ENCODE peak calls at places on chromosomes 2 and 18, in ten cellular contexts. R, S, J, I, X, Z, K, N, W and D are unnamed samples. For H3K4me1, the result is how much of the 10 kb centered on the place peaks cover.

GRCh38 chr2:11073251-11073650 is 82.0 kb upstream of the SLC66A3 start:
- DNase-seq in R (no peak), S (no peak), J (peak), I (peak), X (peak), Z (no peak), K (no peak), N (peak), W (no peak), D (no peak)

GRCh38 chr2:240752209-240752608 is 60.5 kb downstream of the AQP12A start:
- DNase-seq in R (no peak), S (no peak), J (no peak), I (no peak), X (no peak), Z (no peak), K (no peak), N (no peak), W (no peak), D (no peak)

GRCh38 chr18:2180586-2180985 is 390.7 kb downstream of the METTL4 start:
- DNase-seq in R (no peak), S (no peak), J (no peak), I (peak), X (no peak), Z (no peak), K (no peak), N (no peak), W (no peak), D (no peak)

GRCh38 chr18:49920731-49921130 is 107.4 kb upstream of the ACAA2 start:
- DNase-seq in R (no peak), S (no peak), J (no peak), I (no peak), X (no peak), Z (no peak), K (no peak), N (no peak), W (no peak), D (no peak)

GRCh38 chr2:200603972-200604371 is 18.2 kb downstream of the AOX1 start:
- DNase-seq in R (no peak), S (no peak), J (no peak), I (no peak), X (peak), Z (no peak), K (no peak), N (peak), W (no peak), D (no peak)

GRCh38 chr2:19358242-19359020 is at the start of gene OSR1:
- DNase-seq in R (peak), S (peak), J (peak), I (no peak), X (peak), Z (no peak), K (no peak), N (peak), W (peak), D (no peak)

GRCh38 chr2:168916329-168916672 is 15.2 kb downstream of the G6PC2 start:
- DNase-seq in R (no peak), S (no peak), J (no peak), I (no peak), X (no peak), Z (no peak), K (no peak), N (no peak), W (no peak), D (no peak)

GRCh38 chr18:48666613-48667012 is 127.8 kb downstream of the CTIF start:
- DNase-seq in R (no peak), S (no peak), J (no peak), I (no peak), X (no peak), Z (no peak), K (no peak), N (no peak), W (no peak), D (no peak)

GRCh38 chr2:233428438-233428837 is 74.1 kb downstream of the DGKD start:
- DNase-seq in R (no peak), S (no peak), J (no peak), I (no peak), X (no peak), Z (no peak), K (no peak), N (no peak), W (peak), D (no peak)

GRCh38 chr2:141728142-141728541 is 402.7 kb downstream of the LRP1B start:
- DNase-seq in R (no peak), S (no peak), J (no peak), I (no peak), X (no peak), Z (no peak), K (no peak), N (no peak), W (no peak), D (no peak)

GRCh38 chr2:44367591-44367990 is 5.8 kb downstream of the CAMKMT start:
- DNase-seq in R (no peak), S (no peak), J (no peak), I (no peak), X (no peak), Z (no peak), K (no peak), N (no peak), W (no peak), D (no peak)

GRCh38 chr2:237673130-237673921 is 45.9 kb downstream of the LRRFIP1 start:
- DNase-seq in R (peak), S (peak), J (peak), I (peak), X (no peak), Z (no peak), K (no peak), N (peak), W (peak), D (peak)

GRCh38 chr18:62460851-62461300 is 61.9 kb upstream of the ZCCHC2 start:
- DNase-seq in R (peak), S (no peak), J (no peak), I (no peak), X (no peak), Z (no peak), K (no peak), N (peak), W (peak), D (no peak)

GRCh38 chr2:183951636-183952035 is 646.7 kb upstream of the ZNF804A start:
- DNase-seq in R (no peak), S (no peak), J (no peak), I (no peak), X (no peak), Z (no peak), K (no peak), N (peak), W (no peak), D (no peak)

GRCh38 chr2:172085460-172086159 is at the start of gene DLX1:
- DNase-seq in R (no peak), S (peak), J (no peak), I (peak), X (no peak), Z (no peak), K (no peak), N (no peak), W (no peak), D (no peak)

GRCh38 chr2:142100967-142101366 is 29.8 kb downstream of the LRP1B start:
- DNase-seq in R (no peak), S (no peak), J (no peak), I (no peak), X (no peak), Z (no peak), K (no peak), N (no peak), W (no peak), D (no peak)

GRCh38 chr2:168686485-168687191 is 115.8 kb upstream of the NOSTRIN start:
- DNase-seq in R (no peak), S (no peak), J (no peak), I (no peak), X (no peak), Z (no peak), K (no peak), N (no peak), W (no peak), D (no peak)

GRCh38 chr2:206256711-206257110 is 17.8 kb upstream of the ZDBF2 start:
- DNase-seq in R (no peak), S (no peak), J (no peak), I (no peak), X (peak), Z (no peak), K (no peak), N (no peak), W (no peak), D (no peak)
- H3K4me1 ChIP-seq in R (under half), S (under half), J (under half), I (under half), X (under half), Z (under half), K (under half), N (under half), W (under half), D (under half)

GRCh38 chr18:8707946-8708345 is 2.6 kb downstream of the MTCL1 start:
- DNase-seq in R (no peak), S (no peak), J (no peak), I (no peak), X (no peak), Z (no peak), K (no peak), N (peak), W (no peak), D (no peak)

GRCh38 chr18:8706545-8706980 is 1.2 kb downstream of the MTCL1 start:
- DNase-seq in R (no peak), S (peak), J (no peak), I (no peak), X (no peak), Z (no peak), K (no peak), N (no peak), W (no peak), D (no peak)

GRCh38 chr18:8708670-8709069 is 3.3 kb downstream of the MTCL1 start:
- DNase-seq in R (no peak), S (no peak), J (no peak), I (no peak), X (no peak), Z (no peak), K (no peak), N (no peak), W (no peak), D (no peak)

GRCh38 chr18:8705941-8706544 is 687 bp downstream of the MTCL1 start:
- DNase-seq in R (no peak), S (peak), J (no peak), I (no peak), X (peak), Z (no peak), K (no peak), N (no peak), W (no peak), D (peak)

DNA sequence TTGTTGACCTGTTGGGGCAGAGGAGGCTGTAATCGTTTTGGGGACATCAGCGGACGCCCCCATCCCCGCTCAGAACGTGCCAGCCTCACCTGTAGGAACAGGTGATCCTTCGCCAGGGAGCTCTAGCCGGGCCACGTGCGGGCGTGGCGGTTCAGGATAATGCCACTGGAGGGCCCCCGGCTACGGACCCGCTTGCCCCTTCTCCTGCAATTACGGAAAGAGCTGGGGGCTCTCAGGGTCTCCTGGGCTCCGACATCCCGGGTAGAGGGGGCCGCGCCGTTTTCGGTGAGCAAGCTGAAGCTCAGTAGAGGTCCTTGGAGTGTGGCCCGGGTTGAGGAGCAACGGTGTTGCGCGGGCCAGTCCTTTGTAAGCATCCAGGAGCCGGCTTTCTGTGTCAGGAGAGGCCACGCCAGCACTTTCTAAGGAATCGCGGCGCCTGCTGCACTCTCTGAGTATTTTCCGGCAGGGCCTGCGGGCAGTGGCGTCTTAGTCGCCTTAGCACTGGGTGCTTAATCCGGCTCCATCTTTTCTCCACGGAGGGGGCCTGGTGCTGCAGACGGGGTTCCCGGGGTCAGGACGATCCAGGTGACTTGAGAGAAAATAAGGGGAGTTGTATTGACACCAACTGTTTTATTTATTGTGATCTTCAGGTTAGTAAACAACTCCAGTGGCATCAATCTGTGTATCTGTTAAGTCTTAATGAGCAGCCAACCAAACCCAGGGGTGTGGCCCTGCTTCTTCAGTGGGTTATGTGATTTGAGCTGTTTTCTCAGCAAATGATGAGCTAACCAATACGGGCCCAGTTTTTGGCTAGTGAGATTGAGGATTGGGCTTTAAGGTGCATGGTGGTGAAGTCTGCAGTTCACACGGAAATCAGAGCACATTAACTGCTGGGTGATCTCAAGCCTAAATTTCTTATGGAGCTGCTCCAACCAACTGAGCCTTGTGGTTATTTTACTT is 1.9 kb downstream of the MTCL1 start:
- DNase-seq in R (no peak), S (peak), J (no peak), I (no peak), X (peak), Z (no peak), K (no peak), N (peak), W (no peak), D (peak)
- TF ChIP-seq CTCF in R (no peak), S (no peak), J (no peak), I (no peak), X (peak), Z (no peak), K (no peak), N (no peak), W (no peak), D (no peak)

GRCh38 chr2:136116813-136117390 is 1.0 kb downstream of the CXCR4 start:
- DNase-seq in R (peak), S (peak), J (peak), I (no peak), X (no peak), Z (no peak), K (no peak), N (peak), W (no peak), D (no peak)
- TF ChIP-seq POLR2A in R (no peak), S (peak), J (no peak), I (no peak), X (no peak), Z (peak), K (no peak), N (no peak), W (no peak), D (no peak)

GRCh38 chr2:38010995-38011394 is 65.0 kb downstream of the CYP1B1 start:
- DNase-seq in R (no peak), S (no peak), J (no peak), I (no peak), X (no peak), Z (no peak), K (no peak), N (no peak), W (no peak), D (no peak)

GRCh38 chr2:38021589-38021988 is 54.4 kb downstream of the CYP1B1 start:
- DNase-seq in R (no peak), S (no peak), J (no peak), I (no peak), X (no peak), Z (no peak), K (no peak), N (no peak), W (no peak), D (no peak)

GRCh38 chr2:38017836-38018235 is 58.1 kb downstream of the CYP1B1 start:
- DNase-seq in R (no peak), S (no peak), J (no peak), I (no peak), X (no peak), Z (no peak), K (no peak), N (no peak), W (no peak), D (no peak)

GRCh38 chr2:38013158-38013752 is 62.7 kb downstream of the CYP1B1 start:
- DNase-seq in R (no peak), S (no peak), J (no peak), I (no peak), X (no peak), Z (no peak), K (no peak), N (no peak), W (no peak), D (no peak)

GRCh38 chr2:38016177-38016576 is 59.8 kb downstream of the CYP1B1 start:
- DNase-seq in R (no peak), S (no peak), J (no peak), I (no peak), X (no peak), Z (no peak), K (no peak), N (no peak), W (no peak), D (no peak)
- H3K4me1 ChIP-seq in R (under half), S (under half), J (under half), I (under half), X (under half), Z (under half), K (under half), N (under half), W (under half), D (under half)

GRCh38 chr2:111896576-111896975 is 1.8 kb upstream of the MERTK start:
- DNase-seq in R (no peak), S (no peak), J (no peak), I (no peak), X (no peak), Z (no peak), K (no peak), N (no peak), W (no peak), D (no peak)

GRCh38 chr2:111898703-111899514 is 502 bp downstream of the MERTK start:
- DNase-seq in R (peak), S (no peak), J (no peak), I (no peak), X (peak), Z (no peak), K (no peak), N (peak), W (no peak), D (no peak)

GRCh38 chr2:111897630-111897923 is 830 bp upstream of the MERTK start:
- DNase-seq in R (no peak), S (no peak), J (no peak), I (no peak), X (no peak), Z (no peak), K (no peak), N (no peak), W (no peak), D (no peak)

GRCh38 chr2:111896007-111896406 is 2.4 kb upstream of the MERTK start:
- DNase-seq in R (peak), S (no peak), J (peak), I (peak), X (no peak), Z (no peak), K (no peak), N (no peak), W (peak), D (no peak)

GRCh38 chr2:111897924-111898702 is at the start of gene MERTK:
- DNase-seq in R (peak), S (peak), J (peak), I (peak), X (peak), Z (peak), K (peak), N (peak), W (peak), D (peak)
- TF ChIP-seq CTCF in R (peak), S (peak), J (peak), I (peak), X (peak), Z (peak), K (peak), N (peak), W (peak), D (peak)

GRCh38 chr2:113282747-113283533 is 4.2 kb upstream of the PAX8 start:
- DNase-seq in R (peak), S (peak), J (peak), I (peak), X (no peak), Z (no peak), K (peak), N (peak), W (peak), D (peak)
- TF ChIP-seq POLR2A in R (no peak), S (no peak), J (no peak), I (no peak), X (no peak), Z (no peak), K (no peak), N (peak), W (no peak), D (no peak)

GRCh38 chr2:12498703-12499102 is 218.0 kb upstream of the TRIB2 start:
- DNase-seq in R (no peak), S (no peak), J (no peak), I (peak), X (no peak), Z (no peak), K (no peak), N (no peak), W (no peak), D (no peak)

GRCh38 chr2:12490641-12491040 is 226.1 kb upstream of the TRIB2 start:
- DNase-seq in R (no peak), S (no peak), J (no peak), I (no peak), X (peak), Z (no peak), K (no peak), N (no peak), W (no peak), D (no peak)

GRCh38 chr2:12493031-12493513 is 223.7 kb upstream of the TRIB2 start:
- DNase-seq in R (peak), S (no peak), J (no peak), I (peak), X (no peak), Z (no peak), K (no peak), N (no peak), W (no peak), D (no peak)

GRCh38 chr2:12498286-12498685 is 218.4 kb upstream of the TRIB2 start:
- DNase-seq in R (no peak), S (no peak), J (no peak), I (no peak), X (no peak), Z (no peak), K (no peak), N (no peak), W (no peak), D (no peak)

DNA sequence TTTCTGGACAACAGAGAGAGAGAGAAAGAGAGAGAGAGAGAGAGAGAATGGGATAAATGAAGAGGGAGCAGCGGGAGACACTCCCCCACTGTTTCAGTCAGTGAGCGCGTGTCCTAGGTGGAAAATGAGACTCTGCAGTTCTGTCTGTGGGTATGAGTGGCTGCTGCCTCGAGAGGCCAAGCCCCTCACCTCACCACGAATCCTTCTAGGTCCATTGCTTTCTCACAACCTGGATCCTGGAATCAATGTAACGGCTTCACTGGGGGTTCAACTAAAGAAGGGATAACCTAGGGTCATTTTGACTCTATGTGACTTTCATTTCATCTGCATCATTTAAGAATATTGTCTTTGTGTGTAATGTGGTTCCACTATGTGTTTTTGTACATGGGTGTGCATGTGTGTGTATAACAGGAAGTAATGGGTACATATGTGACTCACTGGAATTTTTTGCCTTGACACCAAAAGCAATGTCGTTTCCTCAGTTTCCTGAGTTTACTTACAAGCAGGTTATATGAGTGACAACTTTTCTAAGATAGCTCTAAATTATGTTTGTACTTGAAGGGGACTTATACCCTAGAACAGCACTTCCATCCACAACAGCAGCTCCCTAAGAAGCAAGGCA is 221.4 kb upstream of the TRIB2 start:
- DNase-seq in R (no peak), S (no peak), J (no peak), I (no peak), X (no peak), Z (no peak), K (no peak), N (no peak), W (no peak), D (no peak)
- H3K4me1 ChIP-seq in R (under half), S (under half), J (under half), I (under half), X (under half), Z (under half), K (under half), N (under half), W (under half), D (under half)

DNA sequence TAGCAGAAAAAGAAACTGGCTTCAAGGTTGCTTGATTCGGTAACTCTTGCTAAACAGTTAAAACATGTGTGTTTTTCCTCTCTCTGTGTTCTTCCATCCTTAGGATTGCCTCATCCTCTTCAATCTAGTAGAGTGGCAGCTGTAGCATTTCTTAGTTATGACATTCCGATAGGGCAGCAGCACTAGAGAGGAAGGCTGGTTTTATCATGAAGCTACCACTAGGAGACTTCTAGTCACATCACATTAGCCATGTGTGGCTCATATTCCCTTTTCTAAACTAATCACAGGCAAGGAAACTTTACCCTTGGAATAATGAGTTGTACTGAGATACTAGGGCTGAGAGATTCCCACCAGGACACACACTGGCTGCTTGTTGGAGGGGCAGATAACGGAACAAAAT is 187.6 kb downstream of the DOK6 start:
- DNase-seq in R (no peak), S (no peak), J (no peak), I (no peak), X (no peak), Z (no peak), K (no peak), N (peak), W (no peak), D (no peak)
- TF ChIP-seq CTCF in R (no peak), S (no peak), J (no peak), I (no peak), X (no peak), Z (no peak), K (no peak), N (no peak), W (no peak), D (no peak)